ENCODE peak calls at places on chromosomes 12 and 14, in four cellular contexts. One of them, this sample, is unnamed.

GRCh38 chr14:104580961-104581360 is 1.4 kb downstream of the C14orf180 start:
- DNase-seq in keratinocyte: no peak
- DNase-seq in brain microvascular endothelial cell: no peak
- DNase-seq in fibroblast of pulmonary artery: no peak
- DNase-seq in this sample: no peak

GRCh38 chr12:106120578-106121105 is 18.1 kb downstream of the NUAK1 start:
- DNase-seq in brain microvascular endothelial cell: no peak
- DNase-seq in keratinocyte: no peak
- DNase-seq in fibroblast of pulmonary artery: no peak
- DNase-seq in this sample: no peak

GRCh38 chr12:123120452-123121166 is 30.3 kb downstream of the PITPNM2 start:
- DNase-seq in brain microvascular endothelial cell: no peak
- DNase-seq in fibroblast of pulmonary artery: no peak
- DNase-seq in keratinocyte: no peak
- DNase-seq in this sample: no peak

GRCh38 chr14:78401866-78402265 is 231.7 kb downstream of the NRXN3 start:
- DNase-seq in keratinocyte: no peak
- DNase-seq in brain microvascular endothelial cell: no peak
- DNase-seq in fibroblast of pulmonary artery: no peak
- DNase-seq in this sample: no peak

GRCh38 chr12:58529897-58530296 is 390.4 kb downstream of the LRIG3 start:
- DNase-seq in keratinocyte: peak
- DNase-seq in fibroblast of pulmonary artery: peak
- DNase-seq in brain microvascular endothelial cell: peak
- DNase-seq in this sample: no peak

GRCh38 chr14:34224221-34224620 is 237.8 kb downstream of the SPTSSA start:
- DNase-seq in keratinocyte: no peak
- DNase-seq in fibroblast of pulmonary artery: no peak
- DNase-seq in brain microvascular endothelial cell: no peak
- DNase-seq in this sample: no peak

GRCh38 chr12:33588082-33588712 is 148.6 kb upstream of the SYT10 start:
- DNase-seq in keratinocyte: no peak
- DNase-seq in fibroblast of pulmonary artery: peak
- DNase-seq in brain microvascular endothelial cell: peak
- DNase-seq in this sample: no peak

GRCh38 chr12:120498870-120499515 is 3.1 kb downstream of the DYNLL1 start:
- DNase-seq in keratinocyte: no peak
- DNase-seq in brain microvascular endothelial cell: no peak
- DNase-seq in fibroblast of pulmonary artery: no peak
- DNase-seq in this sample: no peak

GRCh38 chr12:91219511-91219910 is 36.9 kb upstream of the DCN start:
- DNase-seq in keratinocyte: no peak
- DNase-seq in brain microvascular endothelial cell: peak
- DNase-seq in fibroblast of pulmonary artery: peak
- DNase-seq in this sample: no peak

GRCh38 chr12:7678744-7679143 is 13.0 kb upstream of the APOBEC1 start:
- DNase-seq in keratinocyte: no peak
- DNase-seq in fibroblast of pulmonary artery: no peak
- DNase-seq in brain microvascular endothelial cell: no peak
- DNase-seq in this sample: no peak

GRCh38 chr12:51721281-51721940 is 127.1 kb downstream of the FIGNL2 start:
- DNase-seq in fibroblast of pulmonary artery: peak
- DNase-seq in brain microvascular endothelial cell: peak
- DNase-seq in keratinocyte: no peak
- DNase-seq in this sample: peak

GRCh38 chr14:51564986-51565604 is 86.6 kb upstream of the FRMD6 start:
- DNase-seq in fibroblast of pulmonary artery: no peak
- DNase-seq in keratinocyte: no peak
- DNase-seq in brain microvascular endothelial cell: no peak
- DNase-seq in this sample: no peak

GRCh38 chr14:103916636-103917262 is 11.5 kb upstream of the TDRD9 start:
- DNase-seq in fibroblast of pulmonary artery: no peak
- DNase-seq in keratinocyte: no peak
- DNase-seq in brain microvascular endothelial cell: no peak
- DNase-seq in this sample: no peak

GRCh38 chr12:52821826-52822660 is 8.1 kb upstream of the KRT4 start:
- DNase-seq in keratinocyte: no peak
- DNase-seq in fibroblast of pulmonary artery: no peak
- DNase-seq in brain microvascular endothelial cell: no peak
- DNase-seq in this sample: no peak

GRCh38 chr14:59333668-59334067 is 131.5 kb downstream of the GPR135 start:
- DNase-seq in keratinocyte: no peak
- DNase-seq in brain microvascular endothelial cell: peak
- DNase-seq in fibroblast of pulmonary artery: peak
- DNase-seq in this sample: no peak

GRCh38 chr12:47725893-47726292 is 603 bp upstream of the ENDOU start:
- DNase-seq in brain microvascular endothelial cell: peak
- DNase-seq in keratinocyte: no peak
- DNase-seq in fibroblast of pulmonary artery: peak
- DNase-seq in this sample: no peak

GRCh38 chr12:19970116-19970515 is 398.2 kb upstream of the PDE3A start:
- DNase-seq in brain microvascular endothelial cell: peak
- DNase-seq in keratinocyte: no peak
- DNase-seq in fibroblast of pulmonary artery: peak
- DNase-seq in this sample: no peak

GRCh38 chr14:76870146-76870545 is 43.9 kb downstream of the LRRC74A start:
- DNase-seq in keratinocyte: no peak
- DNase-seq in brain microvascular endothelial cell: no peak
- DNase-seq in fibroblast of pulmonary artery: no peak
- DNase-seq in this sample: peak

GRCh38 chr12:54239568-54239967 is 40.4 kb downstream of the CBX5 start:
- DNase-seq in brain microvascular endothelial cell: no peak
- DNase-seq in keratinocyte: no peak
- DNase-seq in fibroblast of pulmonary artery: no peak
- DNase-seq in this sample: no peak

GRCh38 chr12:112844814-112845565 is 53.4 kb downstream of the RPH3A start:
- DNase-seq in fibroblast of pulmonary artery: no peak
- DNase-seq in keratinocyte: no peak
- DNase-seq in brain microvascular endothelial cell: no peak
- DNase-seq in this sample: no peak

GRCh38 chr12:4269279-4269991 is 4.1 kb upstream of the CCND2 start:
- DNase-seq in keratinocyte: no peak
- DNase-seq in fibroblast of pulmonary artery: peak
- DNase-seq in brain microvascular endothelial cell: peak
- DNase-seq in this sample: peak

GRCh38 chr12:56014205-56014604 is 6.6 kb upstream of the IKZF4 start:
- DNase-seq in keratinocyte: no peak
- DNase-seq in fibroblast of pulmonary artery: no peak
- DNase-seq in brain microvascular endothelial cell: no peak
- DNase-seq in this sample: no peak

GRCh38 chr12:117273091-117273490 is 82.8 kb upstream of the FBXO21 start:
- DNase-seq in keratinocyte: no peak
- DNase-seq in fibroblast of pulmonary artery: no peak
- DNase-seq in brain microvascular endothelial cell: no peak
- DNase-seq in this sample: no peak

GRCh38 chr14:97887690-97888089 is 1090.5 kb downstream of the VRK1 start:
- DNase-seq in brain microvascular endothelial cell: no peak
- DNase-seq in fibroblast of pulmonary artery: no peak
- DNase-seq in keratinocyte: no peak
- DNase-seq in this sample: no peak

GRCh38 chr12:30753761-30754382 is 879 bp downstream of the CAPRIN2 start:
- DNase-seq in fibroblast of pulmonary artery: peak
- DNase-seq in brain microvascular endothelial cell: peak
- DNase-seq in keratinocyte: no peak
- DNase-seq in this sample: no peak

GRCh38 chr12:76398106-76398505 is 49.9 kb upstream of the BBS10 start:
- DNase-seq in keratinocyte: no peak
- DNase-seq in fibroblast of pulmonary artery: no peak
- DNase-seq in brain microvascular endothelial cell: no peak
- DNase-seq in this sample: no peak

GRCh38 chr12:32603858-32604257 is 75.2 kb upstream of the DNM1L start:
- DNase-seq in keratinocyte: peak
- DNase-seq in fibroblast of pulmonary artery: peak
- DNase-seq in brain microvascular endothelial cell: peak
- DNase-seq in this sample: no peak

GRCh38 chr12:27865421-27865820 is 85.4 kb upstream of the MANSC4 start:
- DNase-seq in brain microvascular endothelial cell: peak
- DNase-seq in keratinocyte: no peak
- DNase-seq in fibroblast of pulmonary artery: peak
- DNase-seq in this sample: no peak

GRCh38 chr14:35786856-35787255 is 22.2 kb downstream of the RALGAPA1 start:
- DNase-seq in brain microvascular endothelial cell: no peak
- DNase-seq in fibroblast of pulmonary artery: no peak
- DNase-seq in keratinocyte: no peak
- DNase-seq in this sample: no peak

GRCh38 chr12:99810718-99811593 is 163.4 kb downstream of the GARIN6 start:
- DNase-seq in fibroblast of pulmonary artery: peak
- DNase-seq in keratinocyte: no peak
- DNase-seq in brain microvascular endothelial cell: peak
- DNase-seq in this sample: no peak

GRCh38 chr14:82855912-82856381 is 1322.3 kb upstream of the SEL1L start:
- DNase-seq in fibroblast of pulmonary artery: peak
- DNase-seq in brain microvascular endothelial cell: no peak
- DNase-seq in keratinocyte: peak
- DNase-seq in this sample: no peak

GRCh38 chr14:23058654-23059504 is 1.6 kb upstream of the CDH24 start:
- DNase-seq in fibroblast of pulmonary artery: no peak
- DNase-seq in brain microvascular endothelial cell: no peak
- DNase-seq in keratinocyte: no peak
- DNase-seq in this sample: no peak

GRCh38 chr14:90277581-90278198 is 21.3 kb downstream of the PSMC1 start:
- DNase-seq in brain microvascular endothelial cell: no peak
- DNase-seq in fibroblast of pulmonary artery: no peak
- DNase-seq in keratinocyte: no peak
- DNase-seq in this sample: no peak

GRCh38 chr12:49541911-49542505 is 3.2 kb downstream of the KCNH3 start:
- DNase-seq in brain microvascular endothelial cell: no peak
- DNase-seq in keratinocyte: no peak
- DNase-seq in fibroblast of pulmonary artery: no peak
- DNase-seq in this sample: no peak
- TF ChIP-seq CTCF in brain microvascular endothelial cell: no peak
- TF ChIP-seq CTCF in keratinocyte: no peak
- TF ChIP-seq CTCF in fibroblast of pulmonary artery: no peak
- TF ChIP-seq CTCF in this sample: no peak

DNA sequence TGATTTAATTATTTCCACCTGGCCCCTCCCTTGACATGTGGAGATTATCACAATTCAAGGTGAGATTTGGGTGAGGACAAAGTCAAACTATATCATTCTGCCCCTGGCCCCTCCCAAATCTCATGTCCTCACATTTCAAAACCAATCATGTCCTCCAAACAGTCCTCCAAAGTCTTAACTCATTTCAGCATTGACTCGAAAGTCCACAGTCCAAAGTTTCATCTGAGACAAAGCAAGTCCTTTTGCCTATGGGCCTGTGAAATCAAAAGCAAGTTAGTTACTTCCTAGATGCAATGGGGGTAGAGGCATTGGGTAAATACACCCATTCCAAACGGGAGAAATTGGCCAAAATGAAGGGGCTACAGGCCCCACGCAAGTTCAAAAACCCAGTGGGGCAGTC is 31.1 kb upstream of the SPATA7 start:
- DNase-seq in fibroblast of pulmonary artery: no peak
- DNase-seq in keratinocyte: no peak
- DNase-seq in brain microvascular endothelial cell: no peak
- DNase-seq in this sample: no peak
- TF ChIP-seq CTCF in fibroblast of pulmonary artery: no peak
- TF ChIP-seq CTCF in keratinocyte: no peak
- TF ChIP-seq CTCF in brain microvascular endothelial cell: no peak
- TF ChIP-seq CTCF in this sample: no peak

DNA sequence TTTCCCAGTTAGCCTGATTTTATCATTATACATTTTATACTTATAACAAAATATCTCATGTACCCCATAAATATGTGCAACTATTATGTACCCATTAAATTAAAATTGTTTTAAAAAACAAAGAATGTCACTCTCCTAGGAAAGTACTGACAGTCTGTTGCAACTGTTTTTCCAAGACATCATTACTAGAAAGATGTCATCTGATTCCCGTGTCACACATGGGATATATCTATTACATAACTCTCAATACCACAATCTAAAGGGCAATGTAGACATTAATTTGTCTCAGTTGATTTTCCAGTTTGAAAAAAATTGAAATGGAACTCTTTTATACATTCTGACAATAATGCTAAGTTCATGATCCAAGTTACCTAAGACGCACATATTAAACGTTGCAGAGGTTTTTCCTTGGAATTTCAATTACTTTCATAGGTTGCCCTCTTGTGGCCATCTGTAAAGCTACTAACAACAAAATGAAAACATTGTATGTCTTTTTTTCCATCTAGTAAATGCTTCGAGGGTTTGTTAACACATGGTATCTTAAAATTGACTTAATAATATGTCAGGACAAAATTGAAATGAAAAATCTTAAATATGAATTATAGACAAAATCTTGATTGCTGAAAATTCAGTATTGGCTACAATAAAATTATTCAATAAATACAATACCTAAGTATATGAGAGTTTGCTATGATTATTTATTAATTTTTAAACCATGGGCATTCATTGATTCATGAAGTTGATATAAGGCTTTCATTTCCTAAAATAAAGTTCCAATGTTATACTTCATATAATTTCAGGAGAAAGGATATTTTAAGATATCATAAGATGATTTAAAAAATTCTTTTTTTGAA is 131.6 kb downstream of the PPFIA2 start:
- DNase-seq in brain microvascular endothelial cell: peak
- DNase-seq in keratinocyte: no peak
- DNase-seq in fibroblast of pulmonary artery: peak
- DNase-seq in this sample: no peak
- TF ChIP-seq CTCF in brain microvascular endothelial cell: peak
- TF ChIP-seq CTCF in keratinocyte: no peak
- TF ChIP-seq CTCF in fibroblast of pulmonary artery: peak
- TF ChIP-seq CTCF in this sample: peak

GRCh38 chr12:9149372-9149771 is 33.7 kb upstream of the A2M start:
- DNase-seq in fibroblast of pulmonary artery: no peak
- DNase-seq in brain microvascular endothelial cell: no peak
- DNase-seq in keratinocyte: no peak
- DNase-seq in this sample: no peak
- TF ChIP-seq CTCF in fibroblast of pulmonary artery: no peak
- TF ChIP-seq CTCF in brain microvascular endothelial cell: no peak
- TF ChIP-seq CTCF in keratinocyte: peak
- TF ChIP-seq CTCF in this sample: no peak

GRCh38 chr12:62522984-62523383 is 56.4 kb downstream of the MON2 start:
- DNase-seq in brain microvascular endothelial cell: no peak
- DNase-seq in fibroblast of pulmonary artery: peak
- DNase-seq in keratinocyte: no peak
- DNase-seq in this sample: no peak
- TF ChIP-seq CTCF in brain microvascular endothelial cell: no peak
- TF ChIP-seq CTCF in fibroblast of pulmonary artery: no peak
- TF ChIP-seq CTCF in keratinocyte: no peak
- TF ChIP-seq CTCF in this sample: no peak